ENCODE peak calls at places on chromosomes 16 and 17, in seven cellular contexts. One of them, this sample, is unnamed.

GRCh38 chr17:16927641-16928321 is 44.1 kb downstream of the TNFRSF13B start:
- DNase-seq in lower lobe of right lung: no peak
- DNase-seq in PC-3: no peak
- DNase-seq in heart right ventricle: no peak
- DNase-seq in left lung: peak
- DNase-seq in epithelial cell of esophagus: no peak
- DNase-seq in stomach: no peak
- DNase-seq in this sample: no peak

GRCh38 chr17:40328386-40328766 is 19.4 kb downstream of the RARA start:
- DNase-seq in lower lobe of right lung: no peak
- DNase-seq in left lung: no peak
- DNase-seq in heart right ventricle: no peak
- DNase-seq in stomach: no peak
- DNase-seq in epithelial cell of esophagus: no peak
- DNase-seq in PC-3: no peak
- DNase-seq in this sample: no peak

GRCh38 chr16:649646-650045 is 481 bp downstream of the WDR90 start:
- DNase-seq in stomach: no peak
- DNase-seq in lower lobe of right lung: no peak
- DNase-seq in PC-3: no peak
- DNase-seq in epithelial cell of esophagus: no peak
- DNase-seq in heart right ventricle: no peak
- DNase-seq in left lung: no peak
- DNase-seq in this sample: no peak

GRCh38 chr17:21186399-21187187 is 27.4 kb downstream of the TMEM11 start:
- DNase-seq in lower lobe of right lung: peak
- DNase-seq in heart right ventricle: no peak
- DNase-seq in left lung: no peak
- DNase-seq in stomach: no peak
- DNase-seq in epithelial cell of esophagus: no peak
- DNase-seq in PC-3: no peak
- DNase-seq in this sample: no peak

GRCh38 chr17:6508026-6508425 is 48.3 kb downstream of the PITPNM3 start:
- DNase-seq in lower lobe of right lung: no peak
- DNase-seq in PC-3: no peak
- DNase-seq in epithelial cell of esophagus: no peak
- DNase-seq in stomach: no peak
- DNase-seq in left lung: no peak
- DNase-seq in heart right ventricle: no peak
- DNase-seq in this sample: no peak

GRCh38 chr17:3915642-3916012 is 638 bp downstream of the P2RX1 start:
- DNase-seq in epithelial cell of esophagus: no peak
- DNase-seq in stomach: no peak
- DNase-seq in lower lobe of right lung: no peak
- DNase-seq in PC-3: no peak
- DNase-seq in heart right ventricle: no peak
- DNase-seq in left lung: no peak
- DNase-seq in this sample: no peak

GRCh38 chr17:80605326-80606066 is 60.9 kb downstream of the RPTOR start:
- DNase-seq in PC-3: peak
- DNase-seq in heart right ventricle: no peak
- DNase-seq in left lung: no peak
- DNase-seq in lower lobe of right lung: no peak
- DNase-seq in stomach: no peak
- DNase-seq in epithelial cell of esophagus: peak
- DNase-seq in this sample: peak

GRCh38 chr17:81928497-81929252 is 1.1 kb upstream of the MAFG start:
- DNase-seq in PC-3: peak
- DNase-seq in epithelial cell of esophagus: no peak
- DNase-seq in stomach: no peak
- DNase-seq in left lung: peak
- DNase-seq in heart right ventricle: no peak
- DNase-seq in lower lobe of right lung: no peak
- DNase-seq in this sample: no peak

GRCh38 chr16:85372627-85373372 is 240.3 kb upstream of the GSE1 start:
- DNase-seq in PC-3: peak
- DNase-seq in epithelial cell of esophagus: peak
- DNase-seq in heart right ventricle: no peak
- DNase-seq in left lung: no peak
- DNase-seq in lower lobe of right lung: no peak
- DNase-seq in stomach: peak
- DNase-seq in this sample: no peak

DNA sequence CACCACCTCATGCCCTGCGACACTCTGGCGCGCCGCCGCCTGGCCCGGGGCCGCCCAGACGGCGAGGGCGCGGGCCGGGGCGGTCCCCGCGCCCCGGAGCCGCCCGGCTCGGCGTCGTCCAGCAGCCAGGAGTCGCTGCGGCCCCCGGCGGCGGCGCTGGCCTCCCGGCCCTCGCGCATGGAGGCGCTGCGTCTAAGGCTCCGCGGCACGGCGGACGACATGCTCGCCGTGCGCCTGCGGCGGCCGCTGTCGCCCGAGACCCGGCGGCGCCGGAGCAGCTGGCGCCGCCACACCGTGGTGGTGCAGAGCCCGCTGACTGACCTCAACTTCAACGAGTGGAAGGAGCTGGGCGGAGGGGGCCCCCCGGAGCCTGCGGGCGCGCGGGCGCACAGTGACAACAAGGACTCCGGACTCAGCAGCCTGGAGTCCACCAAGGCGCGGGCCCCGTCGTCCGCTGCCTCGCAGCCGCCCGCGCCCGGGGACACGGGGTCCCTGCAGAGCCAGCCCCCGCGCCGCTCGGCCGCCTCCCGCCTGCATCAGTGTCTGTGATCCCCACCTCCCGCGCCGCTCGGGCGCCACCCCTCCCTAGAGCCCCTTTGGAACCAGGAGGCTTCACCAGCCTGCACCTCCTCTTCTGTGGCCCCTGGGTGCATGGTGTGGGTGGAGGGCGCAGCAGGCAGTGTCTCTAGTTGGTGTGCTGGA is 82.3 kb downstream of the ARHGAP23 start:
- DNase-seq in stomach: peak
- DNase-seq in PC-3: no peak
- DNase-seq in heart right ventricle: peak
- DNase-seq in lower lobe of right lung: no peak
- DNase-seq in left lung: peak
- DNase-seq in epithelial cell of esophagus: peak
- DNase-seq in this sample: no peak
- TF ChIP-seq CTCF in stomach: no peak
- TF ChIP-seq CTCF in PC-3: no peak
- TF ChIP-seq CTCF in heart right ventricle: no peak
- TF ChIP-seq CTCF in lower lobe of right lung: no peak
- TF ChIP-seq CTCF in left lung: no peak
- TF ChIP-seq CTCF in epithelial cell of esophagus: no peak
- TF ChIP-seq CTCF in this sample: no peak

GRCh38 chr16:67111951-67112444 is 2.3 kb downstream of the PHAF1 start:
- DNase-seq in lower lobe of right lung: no peak
- DNase-seq in PC-3: no peak
- DNase-seq in epithelial cell of esophagus: no peak
- DNase-seq in heart right ventricle: no peak
- DNase-seq in left lung: no peak
- DNase-seq in stomach: no peak
- DNase-seq in this sample: no peak

GRCh38 chr16:67114793-67115192 is 5.1 kb downstream of the PHAF1 start:
- DNase-seq in left lung: no peak
- DNase-seq in heart right ventricle: no peak
- DNase-seq in stomach: no peak
- DNase-seq in PC-3: no peak
- DNase-seq in lower lobe of right lung: no peak
- DNase-seq in epithelial cell of esophagus: no peak
- DNase-seq in this sample: no peak

GRCh38 chr16:67110136-67110847 is 551 bp downstream of the PHAF1 start:
- DNase-seq in epithelial cell of esophagus: no peak
- DNase-seq in left lung: no peak
- DNase-seq in lower lobe of right lung: no peak
- DNase-seq in PC-3: no peak
- DNase-seq in stomach: no peak
- DNase-seq in heart right ventricle: no peak
- DNase-seq in this sample: no peak

GRCh38 chr16:67115649-67116048 is 5.9 kb downstream of the PHAF1 start:
- DNase-seq in stomach: no peak
- DNase-seq in epithelial cell of esophagus: peak
- DNase-seq in PC-3: peak
- DNase-seq in heart right ventricle: no peak
- DNase-seq in lower lobe of right lung: no peak
- DNase-seq in left lung: no peak
- DNase-seq in this sample: no peak

DNA sequence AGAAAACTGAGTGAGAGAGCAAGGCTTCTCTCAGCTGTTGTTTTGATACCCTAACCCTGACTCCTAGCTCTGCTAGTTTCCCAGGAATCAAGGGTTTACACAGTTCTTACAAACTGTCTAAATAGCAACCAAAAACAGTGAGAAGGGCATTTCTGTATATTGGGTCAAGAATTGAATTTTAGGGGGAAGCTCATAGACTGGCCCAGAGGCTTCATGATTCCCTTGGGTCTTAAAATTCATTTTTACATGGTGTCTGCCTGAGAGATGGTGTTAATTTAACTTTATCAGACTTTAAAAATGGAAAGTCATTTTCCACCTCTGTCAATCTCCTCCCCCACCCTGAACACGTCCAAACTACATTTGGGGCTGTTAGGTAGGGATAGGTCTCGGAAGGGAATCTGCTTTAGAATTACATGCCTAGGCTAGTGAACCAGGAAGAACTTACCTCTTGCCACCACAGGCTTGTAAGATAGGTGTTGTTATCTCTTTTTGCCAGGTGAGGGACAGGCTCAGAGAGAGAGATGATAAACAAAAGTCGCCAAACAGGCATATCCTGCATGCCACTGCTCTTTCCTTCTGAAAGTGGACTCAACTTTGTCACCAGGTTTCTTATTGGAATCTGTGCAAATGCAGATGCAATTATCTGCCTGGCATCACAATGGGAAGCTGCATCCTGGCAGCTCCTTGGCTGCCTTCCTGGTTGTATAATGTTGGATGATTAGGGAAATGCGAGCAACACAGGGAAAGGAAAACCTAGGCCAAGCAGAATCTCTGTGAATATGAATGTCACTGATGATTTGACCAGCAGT is 3.1 kb downstream of the PHAF1 start:
- DNase-seq in epithelial cell of esophagus: peak
- DNase-seq in heart right ventricle: no peak
- DNase-seq in PC-3: peak
- DNase-seq in lower lobe of right lung: no peak
- DNase-seq in left lung: no peak
- DNase-seq in stomach: no peak
- DNase-seq in this sample: no peak
- H3K4me3 ChIP-seq in epithelial cell of esophagus: no peak
- H3K4me3 ChIP-seq in heart right ventricle: no peak
- H3K4me3 ChIP-seq in PC-3: no peak
- H3K4me3 ChIP-seq in lower lobe of right lung: no peak
- H3K4me3 ChIP-seq in left lung: no peak
- H3K4me3 ChIP-seq in stomach: no peak
- H3K4me3 ChIP-seq in this sample: no peak

GRCh38 chr17:76153640-76154039 is 12.6 kb upstream of the FOXJ1 start:
- DNase-seq in epithelial cell of esophagus: no peak
- DNase-seq in stomach: no peak
- DNase-seq in heart right ventricle: no peak
- DNase-seq in lower lobe of right lung: no peak
- DNase-seq in left lung: peak
- DNase-seq in PC-3: no peak
- DNase-seq in this sample: no peak
- TF ChIP-seq CTCF in epithelial cell of esophagus: peak
- TF ChIP-seq CTCF in stomach: no peak
- TF ChIP-seq CTCF in heart right ventricle: peak
- TF ChIP-seq CTCF in lower lobe of right lung: no peak
- TF ChIP-seq CTCF in left lung: no peak
- TF ChIP-seq CTCF in PC-3: no peak
- TF ChIP-seq CTCF in this sample: no peak

GRCh38 chr16:3285131-3285530 is 1.8 kb downstream of the ZNF263 start:
- DNase-seq in epithelial cell of esophagus: no peak
- DNase-seq in left lung: no peak
- DNase-seq in lower lobe of right lung: no peak
- DNase-seq in heart right ventricle: no peak
- DNase-seq in PC-3: no peak
- DNase-seq in stomach: no peak
- DNase-seq in this sample: no peak
- H3K4me3 ChIP-seq in epithelial cell of esophagus: peak
- H3K4me3 ChIP-seq in left lung: peak
- H3K4me3 ChIP-seq in lower lobe of right lung: peak
- H3K4me3 ChIP-seq in heart right ventricle: no peak
- H3K4me3 ChIP-seq in PC-3: peak
- H3K4me3 ChIP-seq in stomach: peak
- H3K4me3 ChIP-seq in this sample: no peak

DNA sequence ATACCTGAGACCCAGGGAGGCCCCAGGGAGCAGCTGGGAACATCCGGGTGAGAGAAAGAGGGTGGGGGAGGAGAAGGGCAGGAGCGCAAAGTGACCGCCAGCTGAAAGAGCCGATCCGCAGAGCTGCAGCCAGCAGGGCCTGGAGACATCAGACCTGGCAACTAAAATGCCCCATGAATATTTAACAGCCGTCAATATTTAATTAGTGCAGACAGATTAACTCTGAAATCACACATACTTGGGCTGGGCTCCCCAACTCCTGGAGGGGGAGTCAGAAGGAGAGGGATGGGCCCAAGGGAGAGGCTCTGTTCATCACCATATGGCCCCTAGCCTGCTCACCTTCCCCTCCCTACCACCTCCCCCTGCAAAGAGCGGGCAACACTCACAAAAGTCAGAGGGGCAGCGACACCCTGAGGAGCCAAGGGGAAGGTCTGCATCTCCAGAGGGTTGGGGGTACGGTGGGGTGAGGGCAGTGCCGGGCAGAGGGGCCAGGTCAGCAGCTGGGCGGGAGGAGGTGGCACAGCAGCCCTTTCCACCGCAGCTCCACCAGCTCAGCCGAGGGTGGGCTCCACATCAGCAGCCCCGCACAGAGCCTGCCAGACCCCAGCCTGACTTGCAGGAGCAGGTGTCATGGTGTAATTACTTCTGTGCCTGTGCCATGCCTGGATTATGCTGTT is 61.9 kb upstream of the CCL1 start:
- DNase-seq in heart right ventricle: no peak
- DNase-seq in lower lobe of right lung: no peak
- DNase-seq in PC-3: no peak
- DNase-seq in stomach: no peak
- DNase-seq in epithelial cell of esophagus: no peak
- DNase-seq in left lung: no peak
- DNase-seq in this sample: no peak
- TF ChIP-seq CTCF in heart right ventricle: no peak
- TF ChIP-seq CTCF in lower lobe of right lung: no peak
- TF ChIP-seq CTCF in PC-3: no peak
- TF ChIP-seq CTCF in stomach: no peak
- TF ChIP-seq CTCF in epithelial cell of esophagus: no peak
- TF ChIP-seq CTCF in left lung: no peak
- TF ChIP-seq CTCF in this sample: no peak